ENCODE peak calls at places on chromosomes 2 and 18, in seven cellular contexts. U is GM19239, D is AG09309, K is activated T-cell treated with anti-CD3 and anti-CD28 coated beads for 1 hour, I is GM12878, W is endothelial cell, Q is lung microvascular endothelial cell. N is an unnamed sample.

GRCh38 chr2:56009758-56010534 is 86.4 kb upstream of the EFEMP1 start:
- DNase-seq in U (no peak), D (peak; percentile 37), K (no peak), I (no peak), W (no peak), Q (peak; percentile 82), N (no peak)

GRCh38 chr18:78999939-79000338 is 20.3 kb downstream of the SALL3 start:
- DNase-seq in U (no peak), D (no peak), K (no peak), I (no peak), W (no peak), Q (no peak), N (no peak)

GRCh38 chr2:86806059-86806857 is 15.5 kb upstream of the CD8A start:
- DNase-seq in U (no peak), D (no peak), K (no peak), I (no peak), W (no peak), Q (no peak), N (no peak)

GRCh38 chr18:77168666-77169358 is 36.2 kb upstream of the MBP start:
- DNase-seq in U (no peak), D (no peak), K (no peak), I (no peak), W (no peak), Q (no peak), N (no peak)

GRCh38 chr2:180416553-180417113 is 409.5 kb upstream of the CWC22 start:
- DNase-seq in U (no peak), D (no peak), K (no peak), I (no peak), W (no peak), Q (no peak), N (no peak)

GRCh38 chr2:108945969-108946368 is 43.1 kb downstream of the EDAR start:
- DNase-seq in U (no peak), D (no peak), K (no peak), I (no peak), W (no peak), Q (no peak), N (no peak)

GRCh38 chr2:98913916-98914712 is 21.9 kb downstream of the CRACDL start:
- DNase-seq in U (no peak), D (no peak), K (no peak), I (no peak), W (no peak), Q (no peak), N (no peak)

GRCh38 chr18:44811586-44812125 is 131.0 kb downstream of the SETBP1 start:
- DNase-seq in U (no peak), D (no peak), K (no peak), I (no peak), W (no peak), Q (no peak), N (no peak)

GRCh38 chr2:204550738-204551137 is 5.5 kb downstream of the PARD3B start:
- DNase-seq in U (no peak), D (peak; percentile 82), K (no peak), I (no peak), W (no peak), Q (peak; percentile 24), N (no peak)

GRCh38 chr18:63366270-63366990 is 576 bp downstream of the KDSR start:
- DNase-seq in U (peak; percentile 43), D (no peak), K (peak; percentile 51), I (no peak), W (peak; percentile 32), Q (peak; percentile 79), N (peak; percentile 49)

GRCh38 chr2:218282173-218282991 is 9.9 kb downstream of the TMBIM1 start:
- DNase-seq in U (no peak), D (no peak), K (no peak), I (no peak), W (no peak), Q (no peak), N (no peak)